ENCODE peak calls at places on chromosomes 16 and 17, in nine cellular contexts. H, V, D, S, P, F, C, R and L are unnamed samples.

GRCh38 chr17:79798296-79799173 is 1.7 kb upstream of the CBX8 start:
- DNase-seq in R (no peak), H (no peak), C (no peak), V (no peak), S (no peak), P (no peak), D (no peak), F (no peak), L (no peak)

GRCh38 chr16:48912360-48912759 is 302.4 kb upstream of the N4BP1 start:
- DNase-seq in R (no peak), H (no peak), D (no peak), C (no peak), P (no peak), V (no peak), S (no peak), F (no peak), L (no peak)

GRCh38 chr16:9885876-9886275 is 296.4 kb downstream of the GRIN2A start:
- DNase-seq in H (no peak), F (no peak), V (no peak), S (no peak), R (no peak), P (no peak), D (no peak), C (no peak), L (peak; percentile 35)

GRCh38 chr17:13478326-13478830 is 123.4 kb downstream of the HS3ST3A1 start:
- DNase-seq in F (no peak), R (no peak), V (no peak), C (no peak), H (no peak), P (no peak), D (no peak), S (no peak), L (no peak)

GRCh38 chr16:23597003-23597756 is 1.1 kb upstream of the NDUFAB1 start:
- DNase-seq in C (peak; percentile 29), F (no peak), P (peak; percentile 54), D (peak; percentile 45), S (no peak), R (no peak), V (no peak), H (no peak), L (peak; percentile 15)

GRCh38 chr17:10031102-10031501 is 126.0 kb upstream of the RCVRN start:
- DNase-seq in P (no peak), F (no peak), V (no peak), C (no peak), H (no peak), D (no peak), S (no peak), R (no peak), L (no peak)

GRCh38 chr17:62792122-62792800 is 15.9 kb downstream of the MARCHF10 start:
- DNase-seq in C (peak; percentile 93), H (no peak), S (peak; percentile 91), R (peak; percentile 97), F (no peak), V (no peak), P (no peak), D (peak; percentile 99), L (peak; percentile 96)

GRCh38 chr16:82033006-82033405 is 2.0 kb upstream of the HSD17B2 start:
- DNase-seq in V (no peak), S (no peak), C (no peak), H (no peak), F (no peak), R (no peak), P (peak; percentile 72), D (no peak), L (no peak)

GRCh38 chr17:9291912-9292562 is 270.7 kb downstream of the NTN1 start:
- DNase-seq in P (peak; percentile 38), S (peak; percentile 8), C (peak; percentile 2), H (no peak), R (no peak), D (peak; percentile 33), F (peak; percentile 65), V (no peak), L (peak; percentile 22)